ENCODE peak calls at places on chromosome 20, in seven cellular contexts. J is C1 segment of cervical spinal cord; F is activated T-helper 1 cell treated with anti-CD3 and anti-CD28 coated beads, Interleukin-2, amount 50 U/mL, for 16 hours; O is GM06990; V is stromal cell of bone marrow; E is left colon; N is endothelial cell of umbilical vein. X is an unnamed sample.
A peak's percentile ranks its signal among the peaks of the same experiment; 100 is the strongest.

GRCh38 chr20:45187693-45188092 is 13.0 kb downstream of the PI3 start:
- DNase-seq in J (no peak), F (no peak), O (no peak), V (no peak), E (no peak), N (no peak), X (no peak)

GRCh38 chr20:13692802-13693736 is 54.3 kb upstream of the TASP1 start:
- DNase-seq in J (no peak), F (no peak), O (no peak), V (no peak), E (no peak), N (no peak), X (no peak)

GRCh38 chr20:30488941-30489601 is 768.4 kb upstream of the DEFB115 start:
- DNase-seq in J (no peak), F (no peak), O (no peak), V (no peak), E (no peak), N (no peak), X (no peak)

GRCh38 chr20:36585410-36586125 is 12.2 kb downstream of the TGIF2 start:
- DNase-seq in J (no peak), F (no peak), O (no peak), V (peak; percentile 71), E (no peak), N (no peak), X (no peak)

GRCh38 chr20:51800769-51801219 is 1.5 kb downstream of the SALL4 start:
- DNase-seq in J (no peak), F (no peak), O (no peak), V (no peak), E (peak; percentile 21), N (peak; percentile 24), X (no peak)

GRCh38 chr20:52722926-52723325 is 249.2 kb upstream of the TSHZ2 start:
- DNase-seq in J (no peak), F (no peak), O (no peak), V (no peak), E (no peak), N (no peak), X (no peak)

GRCh38 chr20:53080412-53080962 is 108.3 kb downstream of the TSHZ2 start:
- DNase-seq in J (no peak), F (no peak), O (no peak), V (no peak), E (no peak), N (no peak), X (no peak)

GRCh38 chr20:35820715-35821114 is 48.9 kb downstream of the PHF20 start:
- DNase-seq in J (no peak), F (no peak), O (no peak), V (no peak), E (no peak), N (no peak), X (no peak)

GRCh38 chr20:49345538-49345937 is 67.7 kb upstream of the ZNFX1 start:
- DNase-seq in J (no peak), F (no peak), O (no peak), V (peak; percentile 23), E (no peak), N (no peak), X (no peak)

GRCh38 chr20:26218301-26218700 is 521.6 kb upstream of the ZNF337 start:
- DNase-seq in J (no peak), F (no peak), O (no peak), V (no peak), E (no peak), N (no peak), X (no peak)

GRCh38 chr20:59743767-59744485 is 139.6 kb downstream of the PHACTR3 start:
- DNase-seq in J (no peak), F (no peak), O (peak; percentile 31), V (no peak), E (peak; percentile 35), N (no peak), X (no peak)

GRCh38 chr20:55888655-55889054 is 116.7 kb downstream of the CBLN4 start:
- DNase-seq in J (no peak), F (no peak), O (no peak), V (no peak), E (no peak), N (no peak), X (no peak)

GRCh38 chr20:19758888-19759331 is 852 bp downstream of the RIN2 start:
- DNase-seq in J (peak; percentile 66), F (no peak), O (no peak), V (no peak), E (peak; percentile 75), N (peak; percentile 52), X (peak; percentile 59)

GRCh38 chr20:3238616-3239025 is 369 bp downstream of the SLC4A11 start:
- DNase-seq in J (no peak), F (peak; percentile 22), O (no peak), V (no peak), E (peak; percentile 47), N (no peak), X (peak; percentile 35)

GRCh38 chr20:57498425-57499400 is 26.2 kb downstream of the CTCFL start:
- DNase-seq in J (no peak), F (no peak), O (no peak), V (no peak), E (peak; percentile 70), N (no peak), X (no peak)

GRCh38 chr20:33826270-33826897 is 15.2 kb downstream of the CHMP4B start:
- DNase-seq in J (no peak), F (no peak), O (no peak), V (no peak), E (no peak), N (no peak), X (no peak)

GRCh38 chr20:51503376-51503775 is 39.1 kb downstream of the NFATC2 start:
- DNase-seq in J (no peak), F (no peak), O (no peak), V (no peak), E (no peak), N (no peak), X (no peak)

GRCh38 chr20:2984956-2985661 is 58.3 kb upstream of the GNRH2 start:
- DNase-seq in J (no peak), F (no peak), O (no peak), V (peak; percentile 22), E (no peak), N (peak; percentile 8), X (no peak)

GRCh38 chr20:50659975-50660670 is 31.2 kb downstream of the RIPOR3 start:
- DNase-seq in J (no peak), F (no peak), O (no peak), V (no peak), E (no peak), N (no peak), X (no peak)

GRCh38 chr20:62685781-62686555 is 22.7 kb upstream of the NTSR1 start:
- DNase-seq in J (peak; percentile 28), F (no peak), O (no peak), V (no peak), E (peak; percentile 60), N (no peak), X (peak; percentile 61)

GRCh38 chr20:3678198-3678597 is 3.6 kb downstream of the ADAM33 start:
- DNase-seq in J (no peak), F (no peak), O (no peak), V (no peak), E (no peak), N (no peak), X (no peak)

GRCh38 chr20:19783966-19784401 is 25.9 kb downstream of the RIN2 start:
- DNase-seq in J (no peak), F (no peak), O (no peak), V (no peak), E (no peak), N (peak; percentile 72), X (no peak)

GRCh38 chr20:49385471-49385870 is 97.0 kb downstream of the KCNB1 start:
- DNase-seq in J (no peak), F (no peak), O (no peak), V (no peak), E (no peak), N (peak; percentile 29), X (no peak)

GRCh38 chr20:16387661-16388060 is 185.6 kb downstream of the KIF16B start:
- DNase-seq in J (no peak), F (no peak), O (no peak), V (no peak), E (no peak), N (no peak), X (no peak)

GRCh38 chr20:13671500-13672288 is 33.0 kb upstream of the TASP1 start:
- DNase-seq in J (no peak), F (no peak), O (no peak), V (peak; percentile 96), E (no peak), N (no peak), X (no peak)

GRCh38 chr20:21515300-21516179 is 1.7 kb upstream of the NKX2-2 start:
- DNase-seq in J (no peak), F (no peak), O (no peak), V (no peak), E (no peak), N (no peak), X (no peak)

GRCh38 chr20:46572181-46572580 is 21.7 kb upstream of the OCSTAMP start:
- DNase-seq in J (peak; percentile 83), F (no peak), O (no peak), V (no peak), E (no peak), N (peak; percentile 55), X (no peak)

GRCh38 chr20:36273414-36274247 is 32.5 kb upstream of the DLGAP4 start:
- DNase-seq in J (no peak), F (no peak), O (no peak), V (peak; percentile 1), E (no peak), N (peak; percentile 26), X (no peak)

GRCh38 chr20:47785900-47786762 is 850 bp upstream of the SULF2 start:
- DNase-seq in J (peak; percentile 59), F (no peak), O (peak; percentile 25), V (peak; percentile 65), E (peak; percentile 65), N (peak; percentile 85), X (peak; percentile 69)

GRCh38 chr20:47708140-47708807 is 77.0 kb downstream of the SULF2 start:
- DNase-seq in J (no peak), F (no peak), O (peak; percentile 31), V (no peak), E (no peak), N (no peak), X (no peak)

GRCh38 chr20:4076671-4077070 is 61.3 kb upstream of the RNF24 start:
- DNase-seq in J (no peak), F (no peak), O (no peak), V (peak; percentile 92), E (no peak), N (peak; percentile 85), X (no peak)

GRCh38 chr20:59032713-59033059 is 551 bp upstream of the ATP5F1E start:
- DNase-seq in J (no peak), F (no peak), O (no peak), V (no peak), E (no peak), N (no peak), X (no peak)

GRCh38 chr20:23680151-23680550 is 8.7 kb downstream of the CST4 start:
- DNase-seq in J (no peak), F (no peak), O (no peak), V (no peak), E (no peak), N (no peak), X (no peak)

GRCh38 chr20:14687317-14687716 is 349.9 kb upstream of the FLRT3 start:
- DNase-seq in J (no peak), F (no peak), O (no peak), V (no peak), E (no peak), N (no peak), X (no peak)

GRCh38 chr20:61480158-61480825 is 228.2 kb downstream of the CDH4 start:
- DNase-seq in J (no peak), F (no peak), O (no peak), V (no peak), E (no peak), N (no peak), X (no peak)

X was measured in transverse colon.